ENCODE peak calls at places on chromosomes 13 and 19, in ten cellular contexts. B, C, U, E, O, N, F, Y, J and V are unnamed samples.
A peak's percentile ranks its signal among the peaks of the same experiment; 100 is the strongest.

GRCh38 chr13:108993346-108993745 is 363.9 kb downstream of the MYO16 start:
- DNase-seq in O (no peak), N (no peak), J (peak; percentile 63), E (no peak), Y (no peak), F (no peak), C (no peak), B (no peak), U (no peak), V (no peak)

GRCh38 chr19:7492142-7493055 is 3.6 kb upstream of the PEX11G start:
- DNase-seq in O (no peak), F (no peak), E (no peak), C (no peak), Y (no peak), J (peak; percentile 92), N (no peak), U (no peak), B (no peak), V (peak; percentile 98)

GRCh38 chr13:111390522-111391270 is 70.3 kb downstream of the TEX29 start:
- DNase-seq in Y (no peak), C (no peak), U (no peak), F (no peak), E (no peak), J (no peak), O (no peak), N (no peak), B (peak; percentile 42), V (no peak)

GRCh38 chr13:45737571-45738002 is 35.5 kb downstream of the CBY2 start:
- DNase-seq in F (no peak), C (no peak), B (no peak), U (no peak), E (no peak), O (peak; percentile 8), J (peak; percentile 11), N (peak; percentile 17), Y (no peak), V (peak; percentile 15)

GRCh38 chr13:49995535-49996165 is 1.2 kb upstream of the TRIM13 start:
- DNase-seq in N (no peak), J (no peak), B (no peak), Y (no peak), U (no peak), C (no peak), O (no peak), E (no peak), F (no peak), V (peak; percentile 55)

GRCh38 chr13:44755872-44756271 is 179.7 kb upstream of the TSC22D1 start:
- DNase-seq in E (no peak), B (no peak), F (no peak), N (no peak), J (peak; percentile 39), C (no peak), O (no peak), U (no peak), Y (no peak), V (no peak)

GRCh38 chr19:49119411-49120324 is at the start of gene PPFIA3:
- DNase-seq in N (peak; percentile 64), F (no peak), E (no peak), B (peak; percentile 91), U (peak; percentile 55), J (peak; percentile 55), O (peak; percentile 62), Y (no peak), C (no peak), V (no peak)

GRCh38 chr13:27274631-27275030 is 4.0 kb downstream of the RASL11A start:
- DNase-seq in F (no peak), N (no peak), U (no peak), J (no peak), O (no peak), Y (no peak), B (no peak), C (no peak), E (no peak), V (no peak)

GRCh38 chr13:20405691-20406090 is 120.0 kb downstream of the CRYL1 start:
- DNase-seq in C (no peak), N (no peak), E (no peak), B (peak; percentile 90), F (no peak), O (no peak), U (no peak), Y (no peak), J (no peak), V (no peak)

GRCh38 chr19:46755853-46756543 is 9.7 kb upstream of the STRN4 start:
- DNase-seq in O (no peak), Y (no peak), J (no peak), U (no peak), N (no peak), F (no peak), E (no peak), C (no peak), B (no peak), V (no peak)

GRCh38 chr13:95335667-95336066 is 34.4 kb upstream of the ABCC4 start:
- DNase-seq in J (peak; percentile 54), F (no peak), U (no peak), N (no peak), O (no peak), Y (no peak), B (no peak), C (no peak), E (no peak), V (no peak)

GRCh38 chr13:34776984-34777913 is 164.8 kb upstream of the NBEA start:
- DNase-seq in C (no peak), Y (no peak), B (no peak), U (no peak), O (no peak), E (no peak), N (no peak), J (no peak), F (no peak), V (no peak)

GRCh38 chr19:10769533-10770491 is 51.9 kb downstream of the DNM2 start:
- DNase-seq in Y (no peak), U (no peak), N (peak; percentile 40), C (peak; percentile 33), B (peak; percentile 72), O (peak; percentile 48), J (peak; percentile 29), E (no peak), F (no peak), V (no peak)

GRCh38 chr13:51556740-51557139 is 27.5 kb upstream of the WDFY2 start:
- DNase-seq in Y (no peak), F (no peak), O (no peak), N (no peak), E (no peak), C (no peak), B (no peak), U (no peak), J (peak; percentile 30), V (no peak)

GRCh38 chr19:2981898-2982297 is 4.5 kb downstream of the TLE6 start:
- DNase-seq in J (no peak), C (no peak), E (no peak), B (no peak), Y (no peak), F (no peak), N (no peak), U (no peak), O (no peak), V (no peak)

GRCh38 chr13:43232866-43233265 is 209.5 kb downstream of the DNAJC15 start:
- DNase-seq in N (no peak), O (peak; percentile 1), E (no peak), U (no peak), F (no peak), J (peak; percentile 95), C (no peak), B (no peak), Y (no peak), V (no peak)

GRCh38 chr19:40717880-40718773 is 1.2 kb downstream of the ITPKC start:
- DNase-seq in E (no peak), J (peak; percentile 56), O (peak; percentile 51), F (no peak), U (no peak), C (peak; percentile 4), N (no peak), Y (no peak), B (no peak), V (no peak)